ENCODE peak calls at places on chromosome 14, in ten cellular contexts. One of them, this sample, is unnamed.
A peak's percentile ranks its signal among the peaks of the same experiment; 100 is the strongest.

GRCh38 chr14:90024910-90025309 is 36.9 kb upstream of the KCNK13 start:
- DNase-seq in GM03348: no peak
- DNase-seq in AG08396: no peak
- DNase-seq in COR-L47: no peak
- DNase-seq in activated CD4-positive, alpha-beta T cell treated with anti-CD3 and anti-CD28 coated beads, Interleukin-2, amount 10 ng/mL, durations not matched to agents 24 days and 14 days: no peak
- DNase-seq in NCI-H1105: no peak
- DNase-seq in T-cell: no peak
- DNase-seq in left colon: no peak
- DNase-seq in activated CD4-positive, CD25-positive, alpha-beta regulatory T cell: no peak
- DNase-seq in posterior cingulate gyrus: no peak
- DNase-seq in this sample: peak; percentile 50

GRCh38 chr14:71555654-71556559 is 376.3 kb upstream of the RGS6 start:
- DNase-seq in GM03348: no peak
- DNase-seq in AG08396: no peak
- DNase-seq in COR-L47: no peak
- DNase-seq in activated CD4-positive, alpha-beta T cell treated with anti-CD3 and anti-CD28 coated beads, Interleukin-2, amount 10 ng/mL, durations not matched to agents 24 days and 14 days: peak; percentile 91
- DNase-seq in NCI-H1105: no peak
- DNase-seq in T-cell: peak; percentile 43
- DNase-seq in left colon: peak; percentile 33
- DNase-seq in activated CD4-positive, CD25-positive, alpha-beta regulatory T cell: no peak
- DNase-seq in posterior cingulate gyrus: no peak
- DNase-seq in this sample: peak; percentile 22

GRCh38 chr14:73153272-73153671 is 17.0 kb downstream of the PSEN1 start:
- DNase-seq in GM03348: peak; percentile 68
- DNase-seq in AG08396: peak; percentile 20
- DNase-seq in COR-L47: no peak
- DNase-seq in activated CD4-positive, alpha-beta T cell treated with anti-CD3 and anti-CD28 coated beads, Interleukin-2, amount 10 ng/mL, durations not matched to agents 24 days and 14 days: no peak
- DNase-seq in NCI-H1105: no peak
- DNase-seq in T-cell: no peak
- DNase-seq in left colon: no peak
- DNase-seq in activated CD4-positive, CD25-positive, alpha-beta regulatory T cell: no peak
- DNase-seq in posterior cingulate gyrus: no peak
- DNase-seq in this sample: no peak

GRCh38 chr14:94679106-94679819 is 67.1 kb downstream of the SERPINA3 start:
- DNase-seq in GM03348: no peak
- DNase-seq in AG08396: no peak
- DNase-seq in COR-L47: no peak
- DNase-seq in activated CD4-positive, alpha-beta T cell treated with anti-CD3 and anti-CD28 coated beads, Interleukin-2, amount 10 ng/mL, durations not matched to agents 24 days and 14 days: no peak
- DNase-seq in NCI-H1105: no peak
- DNase-seq in T-cell: no peak
- DNase-seq in left colon: no peak
- DNase-seq in activated CD4-positive, CD25-positive, alpha-beta regulatory T cell: no peak
- DNase-seq in posterior cingulate gyrus: no peak
- DNase-seq in this sample: no peak

GRCh38 chr14:104676694-104677505 is 12.5 kb upstream of the INF2 start:
- DNase-seq in GM03348: no peak
- DNase-seq in AG08396: no peak
- DNase-seq in COR-L47: no peak
- DNase-seq in activated CD4-positive, alpha-beta T cell treated with anti-CD3 and anti-CD28 coated beads, Interleukin-2, amount 10 ng/mL, durations not matched to agents 24 days and 14 days: peak; percentile 77
- DNase-seq in NCI-H1105: no peak
- DNase-seq in T-cell: no peak
- DNase-seq in left colon: no peak
- DNase-seq in activated CD4-positive, CD25-positive, alpha-beta regulatory T cell: no peak
- DNase-seq in posterior cingulate gyrus: no peak
- DNase-seq in this sample: peak; percentile 26

GRCh38 chr14:103099081-103099732 is 4.7 kb downstream of the EXOC3L4 start:
- DNase-seq in GM03348: no peak
- DNase-seq in AG08396: no peak
- DNase-seq in COR-L47: no peak
- DNase-seq in activated CD4-positive, alpha-beta T cell treated with anti-CD3 and anti-CD28 coated beads, Interleukin-2, amount 10 ng/mL, durations not matched to agents 24 days and 14 days: no peak
- DNase-seq in NCI-H1105: no peak
- DNase-seq in T-cell: no peak
- DNase-seq in left colon: no peak
- DNase-seq in activated CD4-positive, CD25-positive, alpha-beta regulatory T cell: no peak
- DNase-seq in posterior cingulate gyrus: no peak
- DNase-seq in this sample: no peak

GRCh38 chr14:30138517-30138916 is 210.9 kb upstream of the PRKD1 start:
- DNase-seq in GM03348: no peak
- DNase-seq in AG08396: no peak
- DNase-seq in COR-L47: no peak
- DNase-seq in activated CD4-positive, alpha-beta T cell treated with anti-CD3 and anti-CD28 coated beads, Interleukin-2, amount 10 ng/mL, durations not matched to agents 24 days and 14 days: no peak
- DNase-seq in NCI-H1105: no peak
- DNase-seq in T-cell: no peak
- DNase-seq in left colon: no peak
- DNase-seq in activated CD4-positive, CD25-positive, alpha-beta regulatory T cell: no peak
- DNase-seq in posterior cingulate gyrus: no peak
- DNase-seq in this sample: no peak

GRCh38 chr14:55699131-55700057 is 119.4 kb downstream of the KTN1 start:
- DNase-seq in GM03348: peak; percentile 29
- DNase-seq in AG08396: peak; percentile 21
- DNase-seq in COR-L47: no peak
- DNase-seq in activated CD4-positive, alpha-beta T cell treated with anti-CD3 and anti-CD28 coated beads, Interleukin-2, amount 10 ng/mL, durations not matched to agents 24 days and 14 days: no peak
- DNase-seq in NCI-H1105: no peak
- DNase-seq in T-cell: no peak
- DNase-seq in left colon: peak; percentile 32
- DNase-seq in activated CD4-positive, CD25-positive, alpha-beta regulatory T cell: no peak
- DNase-seq in posterior cingulate gyrus: no peak
- DNase-seq in this sample: peak; percentile 49

GRCh38 chr14:22379727-22380126 is 209.3 kb downstream of the DAD1 start:
- DNase-seq in GM03348: no peak
- DNase-seq in AG08396: no peak
- DNase-seq in COR-L47: no peak
- DNase-seq in activated CD4-positive, alpha-beta T cell treated with anti-CD3 and anti-CD28 coated beads, Interleukin-2, amount 10 ng/mL, durations not matched to agents 24 days and 14 days: no peak
- DNase-seq in NCI-H1105: no peak
- DNase-seq in T-cell: no peak
- DNase-seq in left colon: no peak
- DNase-seq in activated CD4-positive, CD25-positive, alpha-beta regulatory T cell: no peak
- DNase-seq in posterior cingulate gyrus: no peak
- DNase-seq in this sample: no peak

This sample was measured in NCI-H2171 treated with DMSO at 0.1 percent for 48 hours.